ENCODE peak calls at places on chromosomes 11 and 22, in nine cellular contexts. One of them, this sample, is unnamed.

GRCh38 chr11:67665537-67666302 is 8.7 kb downstream of the ALDH3B2 start:
- DNase-seq in Calu3: peak
- DNase-seq in PC-9: peak
- DNase-seq in NB4: no peak
- DNase-seq in GM12864: no peak
- DNase-seq in GM10248: peak
- DNase-seq in B cell: peak
- DNase-seq in GM06990: no peak
- DNase-seq in GM23338: no peak
- DNase-seq in this sample: peak

GRCh38 chr22:32080904-32081303 is 37.8 kb downstream of the SLC5A1 start:
- DNase-seq in PC-9: peak
- DNase-seq in GM06990: peak
- DNase-seq in B cell: peak
- DNase-seq in Calu3: peak
- DNase-seq in GM23338: peak
- DNase-seq in GM10248: peak
- DNase-seq in NB4: peak
- DNase-seq in GM12864: peak
- DNase-seq in this sample: peak

GRCh38 chr11:45092901-45093760 is 53.3 kb upstream of the PRDM11 start:
- DNase-seq in NB4: peak
- DNase-seq in GM12864: no peak
- DNase-seq in PC-9: no peak
- DNase-seq in GM06990: no peak
- DNase-seq in GM23338: no peak
- DNase-seq in Calu3: no peak
- DNase-seq in B cell: no peak
- DNase-seq in GM10248: no peak
- DNase-seq in this sample: no peak

GRCh38 chr22:43094551-43094950 is 5.4 kb upstream of the TTLL1 start:
- DNase-seq in Calu3: no peak
- DNase-seq in GM23338: no peak
- DNase-seq in GM10248: no peak
- DNase-seq in NB4: no peak
- DNase-seq in B cell: no peak
- DNase-seq in GM06990: no peak
- DNase-seq in PC-9: peak
- DNase-seq in GM12864: no peak
- DNase-seq in this sample: no peak

GRCh38 chr11:102118937-102119336 is 8.7 kb downstream of the YAP1 start:
- DNase-seq in GM12864: no peak
- DNase-seq in PC-9: no peak
- DNase-seq in GM10248: no peak
- DNase-seq in NB4: no peak
- DNase-seq in GM23338: peak
- DNase-seq in Calu3: no peak
- DNase-seq in GM06990: no peak
- DNase-seq in B cell: no peak
- DNase-seq in this sample: no peak

GRCh38 chr11:110907629-110908028 is 195.4 kb upstream of the ARHGAP20 start:
- DNase-seq in GM23338: no peak
- DNase-seq in GM06990: no peak
- DNase-seq in NB4: peak
- DNase-seq in Calu3: peak
- DNase-seq in PC-9: peak
- DNase-seq in GM10248: no peak
- DNase-seq in B cell: no peak
- DNase-seq in GM12864: no peak
- DNase-seq in this sample: no peak

GRCh38 chr11:118907051-118907748 is 18.5 kb downstream of the BCL9L start:
- DNase-seq in PC-9: peak
- DNase-seq in Calu3: peak
- DNase-seq in GM12864: no peak
- DNase-seq in B cell: peak
- DNase-seq in GM10248: peak
- DNase-seq in GM06990: peak
- DNase-seq in NB4: peak
- DNase-seq in GM23338: peak
- DNase-seq in this sample: peak

GRCh38 chr11:83070878-83071640 is 638 bp downstream of the RAB30 start:
- DNase-seq in GM10248: no peak
- DNase-seq in GM06990: no peak
- DNase-seq in GM23338: peak
- DNase-seq in Calu3: no peak
- DNase-seq in PC-9: no peak
- DNase-seq in B cell: no peak
- DNase-seq in NB4: no peak
- DNase-seq in GM12864: no peak
- DNase-seq in this sample: no peak

GRCh38 chr11:279966-280761 is 2.0 kb downstream of the NLRP6 start:
- DNase-seq in GM23338: peak
- DNase-seq in GM12864: no peak
- DNase-seq in Calu3: peak
- DNase-seq in B cell: peak
- DNase-seq in GM10248: no peak
- DNase-seq in PC-9: no peak
- DNase-seq in GM06990: no peak
- DNase-seq in NB4: no peak
- DNase-seq in this sample: peak

GRCh38 chr22:32854351-32854804 is 52.9 kb downstream of the TIMP3 start:
- DNase-seq in NB4: no peak
- DNase-seq in GM10248: no peak
- DNase-seq in PC-9: no peak
- DNase-seq in B cell: no peak
- DNase-seq in GM23338: no peak
- DNase-seq in GM12864: no peak
- DNase-seq in GM06990: no peak
- DNase-seq in Calu3: no peak
- DNase-seq in this sample: no peak

GRCh38 chr22:16949561-16949960 is 58.5 kb downstream of the GAB4 start:
- DNase-seq in B cell: no peak
- DNase-seq in PC-9: no peak
- DNase-seq in GM12864: no peak
- DNase-seq in GM23338: no peak
- DNase-seq in GM10248: no peak
- DNase-seq in NB4: no peak
- DNase-seq in Calu3: no peak
- DNase-seq in GM06990: no peak
- DNase-seq in this sample: no peak

GRCh38 chr11:74043450-74043849 is 34.6 kb upstream of the UCP3 start:
- DNase-seq in PC-9: no peak
- DNase-seq in B cell: no peak
- DNase-seq in GM10248: no peak
- DNase-seq in GM12864: no peak
- DNase-seq in NB4: no peak
- DNase-seq in Calu3: no peak
- DNase-seq in GM06990: no peak
- DNase-seq in GM23338: no peak
- DNase-seq in this sample: no peak

GRCh38 chr11:22491826-22492225 is 133.8 kb downstream of the FANCF start:
- DNase-seq in NB4: no peak
- DNase-seq in PC-9: no peak
- DNase-seq in GM06990: no peak
- DNase-seq in B cell: no peak
- DNase-seq in GM10248: no peak
- DNase-seq in GM12864: no peak
- DNase-seq in GM23338: peak
- DNase-seq in Calu3: peak
- DNase-seq in this sample: no peak

GRCh38 chr11:69797737-69798528 is 21.3 kb downstream of the FGF3 start:
- DNase-seq in GM12864: no peak
- DNase-seq in B cell: no peak
- DNase-seq in Calu3: no peak
- DNase-seq in GM06990: no peak
- DNase-seq in NB4: no peak
- DNase-seq in PC-9: no peak
- DNase-seq in GM23338: no peak
- DNase-seq in GM10248: no peak
- DNase-seq in this sample: no peak

GRCh38 chr11:69799097-69799496 is 20.1 kb downstream of the FGF3 start:
- DNase-seq in GM23338: no peak
- DNase-seq in GM06990: no peak
- DNase-seq in B cell: no peak
- DNase-seq in NB4: no peak
- DNase-seq in GM12864: no peak
- DNase-seq in Calu3: no peak
- DNase-seq in GM10248: no peak
- DNase-seq in PC-9: no peak
- DNase-seq in this sample: no peak

GRCh38 chr11:69796063-69796462 is 20.9 kb upstream of the FGF4 start:
- DNase-seq in PC-9: no peak
- DNase-seq in GM10248: no peak
- DNase-seq in Calu3: no peak
- DNase-seq in NB4: no peak
- DNase-seq in GM12864: no peak
- DNase-seq in B cell: no peak
- DNase-seq in GM23338: no peak
- DNase-seq in GM06990: no peak
- DNase-seq in this sample: no peak

GRCh38 chr11:69799582-69799981 is 19.6 kb downstream of the FGF3 start:
- DNase-seq in GM10248: no peak
- DNase-seq in GM06990: no peak
- DNase-seq in GM23338: peak
- DNase-seq in GM12864: no peak
- DNase-seq in B cell: no peak
- DNase-seq in NB4: peak
- DNase-seq in PC-9: peak
- DNase-seq in Calu3: peak
- DNase-seq in this sample: no peak

DNA sequence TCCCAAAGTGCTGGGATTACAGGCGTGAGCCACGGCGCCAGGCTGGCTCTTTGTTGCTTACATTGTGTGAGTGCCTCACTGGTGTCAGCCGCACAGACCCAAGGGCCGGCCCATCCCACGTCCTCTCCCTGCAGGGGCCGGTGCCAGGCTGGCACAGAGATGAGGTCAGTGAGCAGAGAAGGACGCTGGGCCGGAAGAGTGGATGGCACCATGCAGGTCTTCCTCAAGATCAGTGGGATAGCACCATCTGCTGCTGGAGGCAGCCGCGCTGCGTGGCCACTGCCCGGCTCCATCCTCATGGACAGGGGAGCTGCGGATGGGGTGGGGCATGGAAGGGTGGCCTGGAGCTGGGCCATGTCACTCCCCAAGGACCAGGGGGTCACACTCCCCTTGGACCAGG is 22.0 kb upstream of the FGF4 start:
- DNase-seq in B cell: no peak
- DNase-seq in Calu3: no peak
- DNase-seq in PC-9: no peak
- DNase-seq in GM23338: no peak
- DNase-seq in GM10248: no peak
- DNase-seq in GM06990: no peak
- DNase-seq in GM12864: no peak
- DNase-seq in NB4: no peak
- DNase-seq in this sample: no peak
- TF ChIP-seq CTCF in B cell: no peak
- TF ChIP-seq CTCF in Calu3: no peak
- TF ChIP-seq CTCF in PC-9: no peak
- TF ChIP-seq CTCF in GM23338: no peak
- TF ChIP-seq CTCF in GM10248: no peak
- TF ChIP-seq CTCF in GM06990: no peak
- TF ChIP-seq CTCF in GM12864: no peak
- TF ChIP-seq CTCF in NB4: no peak
- TF ChIP-seq CTCF in this sample: no peak

GRCh38 chr11:9758676-9759518 is 95.0 kb downstream of the SWAP70 start:
- DNase-seq in B cell: peak
- DNase-seq in GM12864: no peak
- DNase-seq in NB4: peak
- DNase-seq in GM23338: peak
- DNase-seq in GM10248: peak
- DNase-seq in Calu3: peak
- DNase-seq in PC-9: no peak
- DNase-seq in GM06990: peak
- DNase-seq in this sample: peak
- TF ChIP-seq CTCF in B cell: no peak
- TF ChIP-seq CTCF in GM12864: peak
- TF ChIP-seq CTCF in NB4: no peak
- TF ChIP-seq CTCF in GM23338: no peak
- TF ChIP-seq CTCF in GM10248: peak
- TF ChIP-seq CTCF in Calu3: no peak
- TF ChIP-seq CTCF in PC-9: no peak
- TF ChIP-seq CTCF in GM06990: no peak
- TF ChIP-seq CTCF in this sample: peak

GRCh38 chr11:4546876-4547275 is 1.9 kb downstream of the OR52M1 start:
- DNase-seq in GM10248: no peak
- DNase-seq in Calu3: no peak
- DNase-seq in PC-9: no peak
- DNase-seq in GM23338: no peak
- DNase-seq in GM12864: no peak
- DNase-seq in B cell: no peak
- DNase-seq in GM06990: no peak
- DNase-seq in NB4: no peak
- DNase-seq in this sample: no peak

DNA sequence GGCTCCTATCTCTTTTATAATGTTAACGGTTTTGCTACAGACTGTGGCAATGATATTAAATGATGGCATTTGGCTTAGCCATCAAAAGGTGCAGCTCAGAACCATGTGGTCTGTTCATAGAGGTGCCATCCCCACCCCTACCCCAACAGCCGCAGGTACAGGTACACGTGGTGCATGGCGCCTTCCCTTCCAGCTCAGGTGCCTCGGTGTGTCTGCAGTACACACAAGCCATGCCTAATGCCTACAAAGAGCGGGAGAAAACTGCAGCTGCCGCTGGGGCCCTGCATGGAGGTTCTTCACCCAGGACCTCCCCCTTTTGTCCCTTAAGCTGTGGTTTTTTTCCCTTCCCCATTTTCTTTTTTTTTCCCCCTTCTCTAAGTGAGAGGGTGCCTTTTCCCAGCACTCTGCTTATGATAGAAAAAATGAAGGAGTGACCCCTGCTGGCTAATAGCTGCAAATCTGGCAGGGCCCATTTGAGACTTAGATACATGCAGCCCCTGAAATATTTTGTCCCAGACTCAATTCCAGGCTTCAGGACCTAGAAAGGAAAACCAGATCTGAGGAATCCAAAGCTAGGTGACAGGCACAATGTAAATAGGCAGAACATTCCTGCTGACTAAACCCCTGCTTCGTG is 6.5 kb downstream of the OR52M1 start:
- DNase-seq in GM23338: peak
- DNase-seq in PC-9: no peak
- DNase-seq in Calu3: peak
- DNase-seq in GM12864: no peak
- DNase-seq in GM06990: no peak
- DNase-seq in NB4: peak
- DNase-seq in GM10248: peak
- DNase-seq in B cell: no peak
- DNase-seq in this sample: no peak
- TF ChIP-seq CTCF in GM23338: peak
- TF ChIP-seq CTCF in PC-9: peak
- TF ChIP-seq CTCF in Calu3: peak
- TF ChIP-seq CTCF in GM12864: peak
- TF ChIP-seq CTCF in GM06990: peak
- TF ChIP-seq CTCF in NB4: peak
- TF ChIP-seq CTCF in GM10248: no peak
- TF ChIP-seq CTCF in B cell: no peak
- TF ChIP-seq CTCF in this sample: peak

DNA sequence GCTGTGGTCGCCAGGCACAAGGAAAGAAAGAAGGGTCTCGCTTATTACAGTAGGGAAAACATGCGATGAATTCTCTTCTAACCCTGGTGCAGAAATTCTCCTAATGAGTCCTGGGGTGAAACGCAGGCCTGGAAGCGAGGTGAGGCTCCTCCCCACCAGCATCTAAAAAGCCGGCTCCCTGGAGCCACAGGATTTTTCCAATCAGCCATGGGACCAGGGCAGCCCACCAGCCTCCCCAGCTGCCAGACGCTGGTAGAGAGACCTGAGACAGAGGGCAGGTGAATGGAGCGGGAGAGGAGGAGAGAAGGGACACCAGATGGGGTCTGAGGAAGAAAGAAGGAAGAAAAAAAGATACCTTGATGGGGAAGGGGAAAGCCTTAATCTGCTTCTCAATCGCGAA is 28.6 kb downstream of the APOL3 start:
- DNase-seq in NB4: no peak
- DNase-seq in GM12864: no peak
- DNase-seq in GM06990: no peak
- DNase-seq in PC-9: no peak
- DNase-seq in Calu3: no peak
- DNase-seq in GM23338: no peak
- DNase-seq in GM10248: no peak
- DNase-seq in B cell: no peak
- DNase-seq in this sample: no peak
- TF ChIP-seq CTCF in NB4: no peak
- TF ChIP-seq CTCF in GM12864: no peak
- TF ChIP-seq CTCF in GM06990: no peak
- TF ChIP-seq CTCF in PC-9: no peak
- TF ChIP-seq CTCF in Calu3: no peak
- TF ChIP-seq CTCF in GM23338: no peak
- TF ChIP-seq CTCF in GM10248: no peak
- TF ChIP-seq CTCF in B cell: no peak
- TF ChIP-seq CTCF in this sample: no peak

This sample was measured in GM13977.